ENCODE peak calls at places on chromosomes 7 and 10, in five cellular contexts. V is naive thymus-derived CD4-positive, alpha-beta T cell; K is mucosa of descending colon; D is thoracic aorta; T is tibial artery. M is an unnamed sample.

GRCh38 chr10:28719789-28720436 is 42.6 kb downstream of the BAMBI start:
- DNase-seq in V (no peak), K (no peak), D (no peak), T (no peak), M (no peak)

GRCh38 chr7:134823400-134823799 is 44.0 kb downstream of the CALD1 start:
- DNase-seq in V (no peak), K (no peak), D (no peak), T (no peak), M (no peak)

GRCh38 chr10:123990889-123991288 is 99.3 kb upstream of the CPXM2 start:
- DNase-seq in V (no peak), K (no peak), D (no peak), T (no peak), M (no peak)

GRCh38 chr10:48511855-48512191 is 93.0 kb downstream of the ARHGAP22 start:
- DNase-seq in V (no peak), K (no peak), D (no peak), T (no peak), M (no peak)

GRCh38 chr7:16051561-16052280 is 365.2 kb upstream of the MEOX2 start:
- DNase-seq in V (no peak), K (no peak), D (no peak), T (no peak), M (no peak)

GRCh38 chr7:17041324-17041723 is 159.5 kb upstream of the AGR3 start:
- DNase-seq in V (peak; percentile 36), K (no peak), D (no peak), T (no peak), M (no peak)

GRCh38 chr7:123996327-123996625 is 36.6 kb downstream of the TMEM229A start:
- DNase-seq in V (no peak), K (no peak), D (no peak), T (no peak), M (no peak)

GRCh38 chr7:4784799-4785198 is 9.4 kb downstream of the AP5Z1 start:
- DNase-seq in V (no peak), K (no peak), D (no peak), T (no peak), M (no peak)

GRCh38 chr7:66198461-66198860 is 6.7 kb upstream of the TPST1 start:
- DNase-seq in V (no peak), K (no peak), D (no peak), T (no peak), M (no peak)

GRCh38 chr7:152076324-152076821 is 50.9 kb downstream of the GALNT11 start:
- DNase-seq in V (peak; percentile 13), K (no peak), D (no peak), T (no peak), M (no peak)

GRCh38 chr10:102773320-102773719 is 29.6 kb downstream of the WBP1L start:
- DNase-seq in V (no peak), K (no peak), D (no peak), T (no peak), M (no peak)

GRCh38 chr10:102769375-102770107 is 25.8 kb downstream of the WBP1L start:
- DNase-seq in V (no peak), K (no peak), D (no peak), T (no peak), M (no peak)

GRCh38 chr10:102773986-102774385 is 30.2 kb downstream of the WBP1L start:
- DNase-seq in V (peak; percentile 62), K (no peak), D (no peak), T (peak; percentile 57), M (no peak)

GRCh38 chr10:102770108-102770482 is 26.3 kb downstream of the WBP1L start:
- DNase-seq in V (no peak), K (no peak), D (no peak), T (no peak), M (no peak)

DNA sequence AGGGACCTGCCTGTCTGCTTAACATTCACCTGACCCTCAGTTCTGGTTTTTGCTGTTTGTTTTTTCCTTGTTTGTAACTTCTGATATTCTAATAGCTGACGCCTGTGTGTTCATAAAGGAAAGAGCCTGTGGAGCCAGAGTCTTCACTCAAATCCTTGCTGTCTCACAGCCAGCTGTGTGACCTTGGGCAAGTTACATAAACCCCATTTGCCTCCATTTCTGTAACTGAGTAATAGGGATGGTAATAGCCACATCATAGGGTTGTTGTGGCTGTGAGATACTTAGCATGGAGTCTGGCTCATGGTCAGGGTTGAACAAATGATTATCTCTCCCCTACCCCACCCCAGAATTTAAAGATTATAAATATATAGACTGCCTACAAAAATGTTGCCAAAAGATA is 27.0 kb downstream of the WBP1L start:
- DNase-seq in V (no peak), K (no peak), D (no peak), T (no peak), M (no peak)
- H3K4me1 ChIP-seq in V (no peaks in the 10 kb centered on the region), K (peaks cover 6% of the 10 kb centered on the region), D (peaks cover 86% of the 10 kb centered on the region), T (peaks cover 5% of the 10 kb centered on the region), M (peaks cover 42% of the 10 kb centered on the region)

GRCh38 chr7:44638611-44639557 is 32.5 kb downstream of the OGDH start:
- DNase-seq in V (peak; percentile 40), K (peak; percentile 83), D (no peak), T (peak; percentile 73), M (peak; percentile 90)
- H3K4me3 ChIP-seq in V (peak overlapping the region; percentile 28), K (no peak overlapping the region), D (no peak overlapping the region), T (no peak overlapping the region), M (no peak overlapping the region)

GRCh38 chr10:93667795-93668194 is 34.6 kb downstream of the FRA10AC1 start:
- DNase-seq in V (no peak), K (no peak), D (no peak), T (no peak), M (no peak)

GRCh38 chr10:93671042-93671441 is 31.4 kb downstream of the FRA10AC1 start:
- DNase-seq in V (no peak), K (no peak), D (no peak), T (no peak), M (no peak)

GRCh38 chr10:93672890-93673289 is 29.5 kb downstream of the FRA10AC1 start:
- DNase-seq in V (no peak), K (no peak), D (no peak), T (no peak), M (no peak)

GRCh38 chr10:93672022-93672678 is 30.2 kb downstream of the FRA10AC1 start:
- DNase-seq in V (no peak), K (no peak), D (no peak), T (no peak), M (no peak)

DNA sequence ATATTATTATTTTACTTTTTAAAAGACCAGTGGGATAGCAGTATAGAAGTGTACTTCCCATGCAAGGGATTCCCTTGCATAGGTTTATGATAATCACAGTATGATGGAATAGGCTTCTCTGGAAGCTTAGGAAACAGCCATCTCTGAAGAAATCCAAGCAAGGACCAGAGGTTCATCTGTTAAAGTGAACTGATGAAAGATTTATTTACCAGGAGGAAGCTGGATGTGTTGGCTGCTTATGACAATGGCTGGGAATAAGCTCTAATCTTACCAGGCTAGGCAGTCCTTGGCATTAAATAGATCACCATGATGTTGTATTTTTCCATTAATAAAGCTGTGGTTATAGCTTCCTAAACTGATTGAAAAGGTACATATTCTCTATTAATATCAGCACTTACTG is 32.0 kb downstream of the FRA10AC1 start:
- DNase-seq in V (no peak), K (no peak), D (no peak), T (no peak), M (no peak)
- H3K4me1 ChIP-seq in V (no peaks in the 10 kb centered on the region), K (no peaks in the 10 kb centered on the region), D (no peaks in the 10 kb centered on the region), T (no peaks in the 10 kb centered on the region), M (no peaks in the 10 kb centered on the region)

DNA sequence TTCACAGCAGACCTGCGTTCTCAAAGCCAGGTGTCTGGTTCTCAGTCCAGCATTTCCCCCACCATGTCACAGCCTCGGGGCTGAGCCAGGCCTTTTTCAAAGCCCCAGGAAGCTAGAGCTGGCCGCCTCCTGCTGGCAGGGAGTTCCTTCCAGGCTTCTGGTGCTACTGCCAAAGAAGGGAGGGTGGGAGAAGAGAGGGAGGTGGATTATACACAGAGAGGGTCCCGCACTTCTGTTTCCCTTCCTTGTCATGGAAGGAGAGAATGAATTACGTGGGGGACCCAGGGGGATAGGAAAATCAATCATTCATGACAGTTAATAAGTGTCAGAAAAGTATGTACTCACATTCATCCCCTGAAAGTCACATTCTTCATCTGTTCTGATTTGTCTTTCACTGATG is 600 bp upstream of the LGI1 start:
- DNase-seq in V (no peak), K (no peak), D (no peak), T (no peak), M (no peak)
- H3K4me3 ChIP-seq in V (no peak overlapping the region), K (no peak overlapping the region), D (peak overlapping the region; percentile 69), T (peak overlapping the region; percentile 37), M (no peak overlapping the region)

GRCh38 chr10:103470755-103471653 is 8.0 kb downstream of the CALHM3 start:
- DNase-seq in V (no peak), K (peak; percentile 65), D (no peak), T (peak; percentile 54), M (no peak)

GRCh38 chr10:103466734-103467133 is 8.0 kb upstream of the CALHM1 start:
- DNase-seq in V (no peak), K (no peak), D (no peak), T (no peak), M (no peak)

GRCh38 chr10:103465411-103466179 is 6.9 kb upstream of the CALHM1 start:
- DNase-seq in V (no peak), K (no peak), D (no peak), T (no peak), M (no peak)

GRCh38 chr10:103463456-103463855 is 4.8 kb upstream of the CALHM1 start:
- DNase-seq in V (no peak), K (no peak), D (no peak), T (no peak), M (no peak)

GRCh38 chr10:103467391-103467790 is 8.7 kb upstream of the CALHM1 start:
- DNase-seq in V (no peak), K (no peak), D (no peak), T (no peak), M (no peak)
- H3K4me1 ChIP-seq in V (peaks cover 23% of the 10 kb centered on the region), K (no peaks in the 10 kb centered on the region), D (no peaks in the 10 kb centered on the region), T (no peaks in the 10 kb centered on the region), M (no peaks in the 10 kb centered on the region)

GRCh38 chr7:22220947-22221346 is 136.0 kb downstream of the RAPGEF5 start:
- DNase-seq in V (no peak), K (no peak), D (no peak), T (no peak), M (no peak)

GRCh38 chr7:22219739-22220493 is 137.0 kb downstream of the RAPGEF5 start:
- DNase-seq in V (no peak), K (no peak), D (no peak), T (no peak), M (no peak)

GRCh38 chr7:22216309-22216708 is 140.6 kb downstream of the RAPGEF5 start:
- DNase-seq in V (no peak), K (no peak), D (no peak), T (no peak), M (no peak)

GRCh38 chr7:22216832-22217475 is 140.0 kb downstream of the RAPGEF5 start:
- DNase-seq in V (no peak), K (no peak), D (no peak), T (no peak), M (no peak)

DNA sequence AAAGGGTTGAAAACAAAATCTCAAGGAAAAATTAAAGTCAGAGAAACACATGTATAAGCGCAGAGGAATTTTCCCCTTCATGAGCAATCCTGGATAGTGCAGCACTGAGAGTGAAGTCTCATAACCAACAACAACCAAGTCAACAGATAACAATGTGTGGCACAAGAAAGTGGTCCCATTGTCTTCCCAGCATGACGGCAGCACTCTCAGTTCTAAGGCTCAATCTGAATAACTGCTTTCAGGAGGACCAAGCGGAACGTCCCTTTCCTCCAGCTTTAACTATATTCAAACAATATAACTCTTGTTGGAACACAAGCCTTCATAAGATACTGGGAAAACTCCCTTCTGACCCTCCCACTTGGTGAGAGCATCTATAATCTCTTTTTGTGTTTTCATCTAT is 137.9 kb downstream of the RAPGEF5 start:
- DNase-seq in V (no peak), K (no peak), D (no peak), T (no peak), M (no peak)
- H3K4me3 ChIP-seq in V (no peak overlapping the region), K (no peak overlapping the region), D (peak overlapping the region; percentile 68), T (peak overlapping the region; percentile 46), M (no peak overlapping the region)

GRCh38 chr10:11014671-11015141 is 3.0 kb upstream of the CELF2 start:
- DNase-seq in V (no peak), K (peak; percentile 60), D (no peak), T (no peak), M (no peak)
- H3K4me1 ChIP-seq in V (peaks cover 4% of the 10 kb centered on the region), K (peaks cover 9% of the 10 kb centered on the region), D (peaks cover 13% of the 10 kb centered on the region), T (no peaks in the 10 kb centered on the region), M (no peaks in the 10 kb centered on the region)